ENCODE peak calls at places on chromosomes 5 and 9, in four cellular contexts. P is upper lobe of right lung, R is HFF-Myc, Q is sciatic nerve. Z is an unnamed sample.

GRCh38 chr5:129379406-129379805 is 80.7 kb upstream of the ADAMTS19 start:
- DNase-seq in R (no peak), P (no peak), Q (no peak), Z (no peak)

GRCh38 chr9:72292184-72292787 is 72.7 kb downstream of the ZFAND5 start:
- DNase-seq in R (no peak), Q (no peak), P (no peak), Z (no peak)

GRCh38 chr5:16889972-16890519 is 46.0 kb downstream of the MYO10 start:
- DNase-seq in P (no peak), R (no peak), Q (no peak), Z (no peak)

GRCh38 chr5:114857951-114858401 is 311.7 kb downstream of the TRIM36 start:
- DNase-seq in R (no peak), Q (no peak), P (no peak), Z (no peak)

GRCh38 chr5:172939561-172939960 is 19.7 kb upstream of the RPL26L1 start:
- DNase-seq in Q (no peak), R (no peak), P (no peak), Z (peak)

GRCh38 chr9:112084334-112084733 is 90.8 kb downstream of the SUSD1 start:
- DNase-seq in R (no peak), Q (no peak), P (no peak), Z (no peak)

GRCh38 chr5:59133801-59134261 is 551.0 kb downstream of the RAB3C start:
- DNase-seq in Q (no peak), P (no peak), R (peak), Z (no peak)

GRCh38 chr5:32523625-32524024 is 61.7 kb upstream of the SUB1 start:
- DNase-seq in Q (no peak), R (no peak), P (no peak), Z (no peak)

GRCh38 chr9:87554177-87554940 is 56.7 kb downstream of the DAPK1 start:
- DNase-seq in R (no peak), P (no peak), Q (peak), Z (no peak)

GRCh38 chr9:18829858-18830257 is 203.2 kb downstream of the SAXO1 start:
- DNase-seq in R (no peak), P (no peak), Q (no peak), Z (no peak)

GRCh38 chr9:88723751-88724150 is 188.8 kb downstream of the NXNL2 start:
- DNase-seq in Q (no peak), R (no peak), P (no peak), Z (no peak)

GRCh38 chr9:94553029-94553938 is 1.6 kb upstream of the PCAT7 start:
- DNase-seq in P (no peak), R (no peak), Q (no peak), Z (no peak)

GRCh38 chr5:181224390-181225234 is 1.5 kb downstream of the TRIM41 start:
- DNase-seq in R (no peak), Q (no peak), P (no peak), Z (no peak)

GRCh38 chr9:76691761-76692313 is 72.4 kb upstream of the PCA3 start:
- DNase-seq in P (no peak), R (no peak), Q (no peak), Z (no peak)

GRCh38 chr5:132211787-132212186 is 15.9 kb downstream of the P4HA2 start:
- DNase-seq in R (no peak), P (no peak), Q (peak), Z (no peak)

GRCh38 chr5:180816608-180817534 is 14.3 kb upstream of the MGAT1 start:
- DNase-seq in R (no peak), Q (peak), P (peak), Z (no peak)

GRCh38 chr9:107141967-107142366 is 141.1 kb upstream of the RAD23B start:
- DNase-seq in P (no peak), Q (no peak), R (no peak), Z (no peak)

GRCh38 chr5:55680353-55680752 is 31.8 kb downstream of the SLC38A9 start:
- DNase-seq in P (no peak), Q (no peak), R (no peak), Z (no peak)

GRCh38 chr5:157362982-157363381 is 97.0 kb upstream of the NIPAL4 start:
- DNase-seq in R (no peak), P (no peak), Q (no peak), Z (no peak)

GRCh38 chr9:85213650-85214607 is 527.8 kb downstream of the AGTPBP1 start:
- DNase-seq in R (no peak), Q (no peak), P (no peak), Z (no peak)